ENCODE peak calls at places on chromosomes 5 and 9, in five cellular contexts. One of them, this sample, is unnamed.

GRCh38 chr9:124266139-124266825 is 8.5 kb downstream of the NEK6 start:
- DNase-seq in cardiac fibroblast: no peak
- DNase-seq in CD4-positive, alpha-beta T cell: no peak
- DNase-seq in GM12878: no peak
- DNase-seq in aorta: peak; percentile 38
- DNase-seq in this sample: peak; percentile 40

GRCh38 chr5:72378636-72379289 is 58.6 kb downstream of the PTCD2 start:
- DNase-seq in cardiac fibroblast: peak; percentile 97
- DNase-seq in CD4-positive, alpha-beta T cell: no peak
- DNase-seq in GM12878: no peak
- DNase-seq in aorta: peak; percentile 68
- DNase-seq in this sample: peak; percentile 96

GRCh38 chr5:172235132-172235780 is 41.3 kb downstream of the EFCAB9 start:
- DNase-seq in cardiac fibroblast: no peak
- DNase-seq in CD4-positive, alpha-beta T cell: no peak
- DNase-seq in GM12878: peak; percentile 59
- DNase-seq in aorta: no peak
- DNase-seq in this sample: peak; percentile 2

GRCh38 chr9:116806075-116806474 is 119.0 kb downstream of the TRIM32 start:
- DNase-seq in cardiac fibroblast: peak; percentile 9
- DNase-seq in CD4-positive, alpha-beta T cell: no peak
- DNase-seq in GM12878: no peak
- DNase-seq in aorta: no peak
- DNase-seq in this sample: no peak

GRCh38 chr5:10354048-10354872 is 765 bp downstream of the MARCHF6 start:
- DNase-seq in cardiac fibroblast: peak; percentile 53
- DNase-seq in CD4-positive, alpha-beta T cell: peak; percentile 21
- DNase-seq in GM12878: no peak
- DNase-seq in aorta: peak; percentile 59
- DNase-seq in this sample: peak; percentile 60

GRCh38 chr5:62475072-62475471 is 62.5 kb downstream of the IPO11 start:
- DNase-seq in cardiac fibroblast: peak; percentile 86
- DNase-seq in CD4-positive, alpha-beta T cell: no peak
- DNase-seq in GM12878: no peak
- DNase-seq in aorta: peak; percentile 55
- DNase-seq in this sample: no peak

GRCh38 chr5:62275581-62275980 is 30.4 kb upstream of the KIF2A start:
- DNase-seq in cardiac fibroblast: no peak
- DNase-seq in CD4-positive, alpha-beta T cell: no peak
- DNase-seq in GM12878: no peak
- DNase-seq in aorta: no peak
- DNase-seq in this sample: no peak

GRCh38 chr5:5678909-5679308 is 256.4 kb downstream of the ICE1 start:
- DNase-seq in cardiac fibroblast: peak; percentile 8
- DNase-seq in CD4-positive, alpha-beta T cell: no peak
- DNase-seq in GM12878: no peak
- DNase-seq in aorta: no peak
- DNase-seq in this sample: no peak

GRCh38 chr9:127919253-127919815 is 2.5 kb upstream of the ST6GALNAC4 start:
- DNase-seq in cardiac fibroblast: peak; percentile 100
- DNase-seq in CD4-positive, alpha-beta T cell: no peak
- DNase-seq in GM12878: no peak
- DNase-seq in aorta: peak; percentile 96
- DNase-seq in this sample: peak; percentile 100

GRCh38 chr9:92189782-92190535 is 74.7 kb upstream of the SPTLC1 start:
- DNase-seq in cardiac fibroblast: no peak
- DNase-seq in CD4-positive, alpha-beta T cell: no peak
- DNase-seq in GM12878: no peak
- DNase-seq in aorta: no peak
- DNase-seq in this sample: no peak

GRCh38 chr5:68295772-68296171 is 80.2 kb downstream of the PIK3R1 start:
- DNase-seq in cardiac fibroblast: no peak
- DNase-seq in CD4-positive, alpha-beta T cell: no peak
- DNase-seq in GM12878: no peak
- DNase-seq in aorta: no peak
- DNase-seq in this sample: no peak

GRCh38 chr5:916441-917293 is 24.0 kb downstream of the TRIP13 start:
- DNase-seq in cardiac fibroblast: no peak
- DNase-seq in CD4-positive, alpha-beta T cell: no peak
- DNase-seq in GM12878: no peak
- DNase-seq in aorta: no peak
- DNase-seq in this sample: no peak

GRCh38 chr9:114289106-114289505 is 33.8 kb upstream of the ORM1 start:
- DNase-seq in cardiac fibroblast: no peak
- DNase-seq in CD4-positive, alpha-beta T cell: no peak
- DNase-seq in GM12878: no peak
- DNase-seq in aorta: peak; percentile 40
- DNase-seq in this sample: no peak

GRCh38 chr5:139094154-139095131 is 103.7 kb downstream of the SIL1 start:
- DNase-seq in cardiac fibroblast: no peak
- DNase-seq in CD4-positive, alpha-beta T cell: no peak
- DNase-seq in GM12878: peak; percentile 21
- DNase-seq in aorta: no peak
- DNase-seq in this sample: peak; percentile 14

GRCh38 chr9:137965177-137965795 is 87.7 kb downstream of the CACNA1B start:
- DNase-seq in cardiac fibroblast: no peak
- DNase-seq in CD4-positive, alpha-beta T cell: no peak
- DNase-seq in GM12878: no peak
- DNase-seq in aorta: no peak
- DNase-seq in this sample: no peak

GRCh38 chr9:91898451-91899433 is 51.3 kb downstream of the ROR2 start:
- DNase-seq in cardiac fibroblast: peak; percentile 9
- DNase-seq in CD4-positive, alpha-beta T cell: no peak
- DNase-seq in GM12878: no peak
- DNase-seq in aorta: peak; percentile 49
- DNase-seq in this sample: peak; percentile 26

GRCh38 chr5:2869471-2869870 is 118.0 kb upstream of the IRX2 start:
- DNase-seq in cardiac fibroblast: no peak
- DNase-seq in CD4-positive, alpha-beta T cell: no peak
- DNase-seq in GM12878: no peak
- DNase-seq in aorta: no peak
- DNase-seq in this sample: no peak

GRCh38 chr9:33289501-33289900 is 815 bp upstream of the NFX1 start:
- DNase-seq in cardiac fibroblast: peak; percentile 9
- DNase-seq in CD4-positive, alpha-beta T cell: peak; percentile 7
- DNase-seq in GM12878: no peak
- DNase-seq in aorta: no peak
- DNase-seq in this sample: peak; percentile 33

GRCh38 chr5:83586874-83587776 is 115.6 kb downstream of the VCAN start:
- DNase-seq in cardiac fibroblast: no peak
- DNase-seq in CD4-positive, alpha-beta T cell: no peak
- DNase-seq in GM12878: no peak
- DNase-seq in aorta: no peak
- DNase-seq in this sample: peak; percentile 85

GRCh38 chr5:32711693-32712462 is 757 bp downstream of the NPR3 start:
- DNase-seq in cardiac fibroblast: peak; percentile 61
- DNase-seq in CD4-positive, alpha-beta T cell: no peak
- DNase-seq in GM12878: no peak
- DNase-seq in aorta: peak; percentile 64
- DNase-seq in this sample: peak; percentile 30

GRCh38 chr9:5577225-5577624 is 51.7 kb upstream of the RIC1 start:
- DNase-seq in cardiac fibroblast: no peak
- DNase-seq in CD4-positive, alpha-beta T cell: no peak
- DNase-seq in GM12878: no peak
- DNase-seq in aorta: no peak
- DNase-seq in this sample: no peak

GRCh38 chr5:16483361-16483760 is 17.8 kb upstream of the ZNF622 start:
- DNase-seq in cardiac fibroblast: no peak
- DNase-seq in CD4-positive, alpha-beta T cell: no peak
- DNase-seq in GM12878: no peak
- DNase-seq in aorta: no peak
- DNase-seq in this sample: no peak

GRCh38 chr9:94860678-94861588 is 134.4 kb downstream of the AOPEP start:
- DNase-seq in cardiac fibroblast: peak; percentile 74
- DNase-seq in CD4-positive, alpha-beta T cell: peak; percentile 53
- DNase-seq in GM12878: peak; percentile 92
- DNase-seq in aorta: peak; percentile 71
- DNase-seq in this sample: no peak